ENCODE peak calls at places on chromosomes 7 and 10, in six cellular contexts. F is neuronal stem cell, J is IMR-90, P is H9, Z is H1, N is mesenchymal stem cell. C is an unnamed sample. For H3K4me1, the result is how much of the 10 kb centered on the place peaks cover.

GRCh38 chr10:127888526-127889312 is 4.0 kb downstream of the CLRN3 start:
- DNase-seq in P (no peak), J (no peak), F (no peak), Z (peak), N (no peak), C (no peak)

GRCh38 chr10:34045571-34046190 is 711.2 kb upstream of the NRP1 start:
- DNase-seq in J (peak), N (peak), Z (no peak), P (no peak), F (no peak), C (no peak)

GRCh38 chr7:74199551-74200355 is 10.1 kb upstream of the LAT2 start:
- DNase-seq in F (no peak), J (no peak), P (peak), N (peak), Z (no peak), C (peak)

GRCh38 chr7:94810496-94810895 is 96.9 kb upstream of the PPP1R9A start:
- DNase-seq in Z (no peak), P (no peak), N (no peak), F (no peak), J (no peak), C (no peak)

GRCh38 chr10:70723771-70724170 is 51.5 kb downstream of the ADAMTS14 start:
- DNase-seq in J (no peak), N (no peak), Z (no peak), F (no peak), P (no peak), C (no peak)

GRCh38 chr7:149799397-149800168 is 26.2 kb upstream of the ZNF467 start:
- DNase-seq in P (peak), F (peak), J (no peak), N (no peak), Z (peak), C (peak)

GRCh38 chr7:95997632-95998031 is 225.3 kb downstream of the DYNC1I1 start:
- DNase-seq in N (no peak), P (no peak), F (no peak), J (no peak), Z (no peak), C (no peak)

GRCh38 chr10:50439806-50440205 is 183.9 kb downstream of the SGMS1 start:
- DNase-seq in P (no peak), F (no peak), Z (no peak), J (peak), N (no peak), C (no peak)

GRCh38 chr7:135716677-135717238 is 11.2 kb downstream of the SLC13A4 start:
- DNase-seq in N (peak), J (peak), F (no peak), P (no peak), Z (no peak), C (peak)

GRCh38 chr10:48649349-48649944 is 35.2 kb upstream of the WDFY4 start:
- DNase-seq in Z (peak), J (no peak), F (no peak), P (no peak), N (no peak), C (no peak)

GRCh38 chr10:113709221-113709838 is 29.6 kb downstream of the CASP7 start:
- DNase-seq in J (peak), F (no peak), P (no peak), N (peak), Z (no peak), C (peak)

GRCh38 chr7:48497521-48497920 is 326.3 kb downstream of the ABCA13 start:
- DNase-seq in N (no peak), J (no peak), F (no peak), P (no peak), Z (no peak), C (no peak)

GRCh38 chr7:38311329-38311937 is 38.0 kb upstream of the TARP start:
- DNase-seq in J (no peak), P (no peak), N (no peak), F (no peak), Z (no peak), C (no peak)

GRCh38 chr10:119549247-119549999 is 6.9 kb upstream of the RGS10 start:
- DNase-seq in P (no peak), N (no peak), Z (no peak), F (no peak), J (no peak), C (no peak)

GRCh38 chr10:130190737-130191115 is 54.5 kb downstream of the GLRX3 start:
- DNase-seq in F (no peak), N (no peak), J (no peak), P (no peak), Z (no peak), C (no peak)

GRCh38 chr10:112951349-112952281 is 1.6 kb downstream of the TCF7L2 start:
- DNase-seq in P (peak), Z (peak), J (peak), N (peak), F (peak), C (peak)

GRCh38 chr10:130817674-130818073 is 493.8 kb downstream of the TCERG1L start:
- DNase-seq in J (no peak), Z (no peak), P (no peak), F (no peak), N (no peak), C (no peak)

GRCh38 chr10:64682043-64682442 is 1160.8 kb downstream of the REEP3 start:
- DNase-seq in J (no peak), F (no peak), P (peak), Z (no peak), N (peak), C (peak)

GRCh38 chr10:17249820-17250219 is 21.8 kb downstream of the VIM start:
- DNase-seq in Z (no peak), F (no peak), J (peak), N (no peak), P (no peak), C (peak)

DNA sequence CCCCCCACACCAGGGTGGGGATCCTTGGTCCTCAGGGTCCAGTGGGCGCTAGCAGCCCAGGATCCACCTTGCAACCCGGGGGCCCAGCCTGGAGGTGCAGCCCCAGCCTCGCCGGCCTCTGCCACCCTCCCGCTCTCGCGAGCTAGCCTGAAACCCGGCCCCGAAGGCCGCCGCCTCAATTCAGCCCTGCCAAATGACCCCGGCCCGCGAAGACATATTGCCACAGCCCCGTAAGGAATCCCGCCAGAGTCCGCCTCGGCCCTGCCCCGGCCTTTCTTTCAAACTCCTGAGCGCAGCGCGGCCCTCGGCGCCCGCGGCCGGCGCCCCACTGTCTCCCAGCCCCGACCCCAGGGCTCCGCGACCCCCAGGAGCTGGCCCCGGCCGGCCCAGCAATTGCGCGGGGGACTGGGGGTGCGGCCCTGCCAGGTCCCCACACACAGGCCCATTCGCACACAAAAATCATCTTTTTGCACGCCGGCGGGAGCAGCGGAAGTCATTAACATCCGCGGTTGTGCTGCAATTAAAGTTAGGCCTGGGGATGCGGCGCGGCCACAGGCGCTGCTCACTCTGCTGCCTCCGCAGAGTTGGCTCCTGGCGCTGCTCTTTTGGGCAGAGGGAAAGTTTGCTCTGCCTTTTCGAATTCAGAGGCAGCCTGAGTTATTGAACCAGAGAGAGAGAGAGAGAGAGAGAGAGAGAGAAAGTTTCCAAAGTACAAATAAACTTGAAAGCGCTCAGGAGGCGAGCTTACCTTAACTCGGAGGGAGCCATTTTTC is 4.0 kb downstream of the HOXA5 start:
- DNase-seq in F (no peak), N (peak), J (no peak), Z (peak), P (peak), C (no peak)
- H3K27ac ChIP-seq in F (no peak), N (peak), J (peak), Z (no peak), P (no peak), C (no peak)

DNA sequence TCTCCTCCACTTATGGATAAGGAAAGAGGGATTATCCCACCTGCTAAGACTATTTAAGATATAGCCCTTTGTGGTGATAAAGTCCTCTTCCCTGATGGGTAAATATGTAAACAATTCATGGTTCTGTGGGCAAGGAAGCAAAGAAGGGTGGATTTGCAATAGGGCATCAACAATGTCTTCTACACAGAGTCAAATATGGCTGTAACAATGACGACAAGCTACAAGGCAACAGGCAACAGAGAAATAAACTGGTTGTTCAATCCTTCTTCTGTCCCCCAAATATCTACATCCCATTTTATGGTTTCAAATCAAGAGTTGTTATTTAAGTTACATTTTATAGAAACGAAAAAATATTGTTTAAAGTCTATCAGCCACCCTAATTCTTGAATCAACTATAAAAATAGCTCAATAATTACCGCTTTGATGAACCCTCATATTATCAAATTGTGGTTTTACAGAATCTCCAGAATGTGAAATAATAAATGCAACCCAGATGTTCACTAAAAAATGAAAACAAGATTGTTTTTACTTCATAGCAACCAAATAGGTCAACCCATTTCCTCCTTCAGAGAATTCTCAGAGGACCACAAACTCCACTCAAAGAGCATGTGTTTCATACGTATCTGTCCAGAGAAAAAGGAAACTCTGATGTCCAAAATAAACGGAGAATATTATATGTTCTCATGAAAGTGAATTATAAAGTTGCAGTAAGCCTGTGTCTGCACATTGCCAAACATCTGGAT is 13.8 kb downstream of the CYTH3 start:
- DNase-seq in N (peak), F (no peak), Z (peak), P (no peak), J (peak), C (peak)
- H3K4me1 ChIP-seq in N (under half), F (under half), Z (under half), P (under half), J (under half), C (under half)

DNA sequence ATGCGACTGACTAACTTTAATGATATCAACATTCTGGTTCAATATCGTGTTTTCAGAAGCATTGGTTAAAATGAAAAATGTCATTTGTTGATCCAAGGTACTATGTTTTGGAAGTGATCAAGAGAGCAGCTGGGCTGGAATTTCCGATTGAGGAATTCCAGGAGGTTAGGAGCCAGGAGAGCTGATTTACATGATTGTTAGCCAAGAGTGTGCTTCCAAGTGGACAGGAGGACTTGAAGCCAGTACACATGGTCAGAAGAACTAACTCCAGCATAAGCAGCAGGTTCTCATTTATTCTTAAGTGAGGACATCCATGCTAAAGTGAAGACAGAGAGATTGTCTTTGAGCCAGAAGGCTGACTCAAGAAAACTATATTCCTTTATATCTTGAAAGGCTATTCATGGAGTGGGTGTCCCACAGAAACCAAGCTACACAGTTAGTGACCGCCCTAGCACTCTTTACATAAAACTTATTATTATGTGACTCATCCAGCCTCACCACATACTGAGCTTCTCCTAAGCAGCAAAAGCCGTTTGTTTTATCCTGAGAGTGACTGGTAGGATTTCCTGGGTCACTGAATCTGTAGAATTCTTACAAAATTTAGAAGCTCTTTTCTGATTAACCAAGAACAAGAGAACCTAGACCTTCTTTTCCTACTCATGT is 56.7 kb upstream of the SEMA3A start:
- DNase-seq in N (peak), F (no peak), P (no peak), Z (no peak), J (peak), C (peak)
- H3K23ac ChIP-seq in N (no peak), F (no peak), P (no peak), Z (no peak), J (no peak), C (no peak)

GRCh38 chr7:27105161-27106122 is 3.0 kb upstream of the HOXA2 start:
- DNase-seq in J (peak), N (no peak), F (no peak), Z (no peak), P (no peak), C (no peak)

GRCh38 chr7:27102578-27103442 is at the start of gene HOXA2:
- DNase-seq in N (peak), P (no peak), J (peak), F (no peak), Z (no peak), C (no peak)

GRCh38 chr7:27106181-27106905 is 3.9 kb upstream of the HOXA2 start:
- DNase-seq in P (peak), F (no peak), N (peak), Z (peak), J (peak), C (peak)

GRCh38 chr7:27103489-27104226 is 1.2 kb upstream of the HOXA2 start:
- DNase-seq in N (peak), Z (no peak), J (peak), F (no peak), P (no peak), C (no peak)

GRCh38 chr7:27104244-27105149 is 2.0 kb upstream of the HOXA2 start:
- DNase-seq in Z (no peak), F (no peak), P (no peak), N (peak), J (peak), C (no peak)
- H3K27ac ChIP-seq in Z (no peak), F (no peak), P (no peak), N (peak), J (peak), C (no peak)

GRCh38 chr7:55180821-55181542 is 162.2 kb downstream of the EGFR start:
- DNase-seq in J (no peak), N (no peak), Z (no peak), F (no peak), P (no peak), C (no peak)
- H3K4me1 ChIP-seq in J (under half), N (under half), Z (under half), F (under half), P (under half), C (under half)

DNA sequence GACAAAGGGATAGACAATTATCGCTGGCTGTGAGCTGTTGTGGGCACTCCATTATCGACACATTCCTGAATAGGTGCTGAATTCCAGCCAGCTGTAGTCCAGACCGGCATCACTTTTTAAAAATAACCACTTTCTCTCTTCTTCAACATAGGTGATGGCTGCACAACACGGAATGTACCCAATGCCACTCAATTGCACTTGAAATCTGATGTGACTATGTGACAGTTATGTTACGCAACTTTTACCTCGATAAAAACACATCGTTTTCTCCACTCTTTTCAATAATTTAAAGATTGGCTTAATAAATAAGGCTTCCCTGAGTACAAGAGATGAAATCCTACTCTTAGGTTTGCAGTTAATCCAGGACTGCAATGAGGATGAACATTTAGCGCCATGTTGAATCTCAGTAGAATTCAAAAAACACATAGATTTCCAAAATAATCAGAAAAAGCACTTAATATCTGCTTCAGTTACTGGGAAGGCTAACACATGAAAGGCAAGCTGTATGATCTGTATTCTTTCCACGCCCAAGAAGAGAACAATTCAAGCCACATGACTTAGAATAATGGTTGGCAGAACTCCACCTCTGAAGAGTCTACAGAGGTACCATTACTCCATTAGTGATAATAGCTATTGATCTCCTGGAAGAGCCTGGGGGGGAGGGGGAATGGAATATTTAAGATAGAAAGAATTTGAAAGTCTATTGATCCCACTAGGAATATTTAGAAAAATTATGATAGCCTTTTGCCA is 3.6 kb downstream of the YWHAG start:
- DNase-seq in Z (no peak), J (no peak), P (no peak), N (no peak), F (no peak), C (peak)
- H3K23ac ChIP-seq in Z (no peak), J (no peak), P (no peak), N (no peak), F (no peak), C (peak)

GRCh38 chr7:2775785-2776184 is 68.3 kb downstream of the GNA12 start:
- DNase-seq in N (no peak), Z (no peak), P (no peak), J (no peak), F (no peak), C (no peak)

GRCh38 chr7:2776353-2776752 is 67.8 kb downstream of the GNA12 start:
- DNase-seq in N (no peak), J (no peak), P (no peak), F (no peak), Z (no peak), C (no peak)

GRCh38 chr7:2774280-2774679 is 69.8 kb downstream of the GNA12 start:
- DNase-seq in P (no peak), J (no peak), N (no peak), Z (no peak), F (no peak), C (no peak)

GRCh38 chr7:2774935-2775334 is 69.2 kb downstream of the GNA12 start:
- DNase-seq in P (no peak), Z (no peak), N (no peak), F (no peak), J (no peak), C (no peak)

GRCh38 chr7:2775376-2775775 is 68.7 kb downstream of the GNA12 start:
- DNase-seq in N (no peak), P (no peak), Z (no peak), J (no peak), F (no peak), C (no peak)
- H3K27ac ChIP-seq in N (no peak), P (no peak), Z (no peak), J (no peak), F (no peak), C (no peak)

GRCh38 chr7:130900471-130901076 is 166.6 kb upstream of the KLF14 start:
- DNase-seq in N (no peak), Z (no peak), J (no peak), P (no peak), F (no peak), C (no peak)
- H3K4me1 ChIP-seq in N (half or more), Z (under half), J (half or more), P (under half), F (under half), C (under half)